ENCODE peak calls at places on chromosomes 3 and 15, in five cellular contexts. M is neuronal stem cell, C is foreskin fibroblast, F is fibroblast of mammary gland, W is tibial nerve. E is an unnamed sample.

GRCh38 chr3:71753716-71754609 is at the start of gene GPR27:
- DNase-seq in F (peak; percentile 31), C (peak; percentile 70), W (no peak), M (no peak), E (peak; percentile 54)

GRCh38 chr3:126084667-126085180 is 800 bp upstream of the SLC41A3 start:
- DNase-seq in C (no peak), M (no peak), W (no peak), F (no peak), E (peak; percentile 30)

GRCh38 chr15:98914626-98915025 is 93.0 kb downstream of the PGPEP1L start:
- DNase-seq in F (peak; percentile 95), M (no peak), W (no peak), C (peak; percentile 94), E (peak; percentile 90)

GRCh38 chr3:20836801-20837200 is 650.8 kb upstream of the SGO1 start:
- DNase-seq in W (no peak), M (no peak), C (no peak), F (no peak), E (peak; percentile 89)

GRCh38 chr15:83810110-83810509 is 156.2 kb downstream of the ADAMTSL3 start:
- DNase-seq in W (no peak), M (no peak), F (no peak), C (no peak), E (peak; percentile 85)

GRCh38 chr3:9074079-9074478 is 110.8 kb upstream of the RAD18 start:
- DNase-seq in W (no peak), F (no peak), C (no peak), M (no peak), E (peak; percentile 37)

GRCh38 chr3:4595709-4596108 is 102.6 kb downstream of the ITPR1 start:
- DNase-seq in M (no peak), F (no peak), W (no peak), C (no peak), E (no peak)

GRCh38 chr3:187858086-187858485 is 112.8 kb upstream of the BCL6 start:
- DNase-seq in M (no peak), C (peak; percentile 19), W (peak; percentile 32), F (peak; percentile 41), E (no peak)

GRCh38 chr15:27872355-27872754 is 226.8 kb downstream of the OCA2 start:
- DNase-seq in M (no peak), W (no peak), C (no peak), F (no peak), E (no peak)

GRCh38 chr3:90091557-90091956 is 984.1 kb downstream of the EPHA3 start:
- DNase-seq in M (no peak), F (peak; percentile 58), W (peak; percentile 14), C (peak; percentile 85), E (peak; percentile 47)

GRCh38 chr3:183551930-183552329 is 3.6 kb downstream of the KLHL6 start:
- DNase-seq in M (no peak), W (no peak), C (no peak), F (no peak), E (no peak)

GRCh38 chr3:138440137-138440536 is 5.7 kb downstream of the ESYT3 start:
- DNase-seq in W (no peak), M (no peak), F (no peak), C (no peak), E (no peak)

DNA sequence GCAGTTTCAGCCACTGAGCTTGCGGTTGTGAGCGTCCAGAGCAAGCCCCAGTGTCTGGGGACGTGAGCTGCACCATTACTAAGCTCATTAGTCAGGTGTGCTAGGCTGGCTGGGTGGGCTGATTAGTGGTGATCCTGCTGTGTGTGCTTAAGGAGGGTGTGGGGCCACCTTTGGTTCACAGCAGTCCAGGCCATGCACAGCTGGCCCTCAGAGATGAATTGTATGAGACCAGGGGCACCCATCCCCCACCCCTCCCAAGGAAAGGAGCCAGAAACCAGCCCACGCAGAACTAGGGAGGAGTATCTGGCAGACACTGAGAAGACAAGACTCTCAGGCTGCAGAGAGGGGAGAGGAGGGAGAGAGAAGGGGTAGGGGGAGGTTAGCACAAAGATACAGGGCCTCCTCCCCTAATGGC is 3.8 kb downstream of the TYRO3 start:
- DNase-seq in M (peak; percentile 32), F (no peak), W (no peak), C (peak; percentile 44), E (no peak)
- H3K4me3 ChIP-seq in M (no peak overlapping the region), F (no peak overlapping the region), W (no peak overlapping the region), C (no peak overlapping the region), E (no peak overlapping the region)

GRCh38 chr15:92395176-92395521 is 1.5 kb downstream of the ST8SIA2 start:
- DNase-seq in M (no peak), W (no peak), C (no peak), F (no peak), E (no peak)
- H3K4me3 ChIP-seq in M (peak overlapping the region; percentile 77), W (no peak overlapping the region), C (no peak overlapping the region), F (no peak overlapping the region), E (no peak overlapping the region)

GRCh38 chr3:141431411-141432378 is 55.1 kb upstream of the RASA2 start:
- DNase-seq in C (no peak), W (no peak), M (no peak), F (peak; percentile 75), E (no peak)
- H3K4me3 ChIP-seq in C (no peak overlapping the region), W (no peak overlapping the region), M (no peak overlapping the region), F (no peak overlapping the region), E (no peak overlapping the region)

GRCh38 chr15:57213783-57214366 is 162.4 kb upstream of the CGNL1 start:
- DNase-seq in W (peak; percentile 12), F (peak; percentile 75), C (peak; percentile 69), M (peak; percentile 41), E (peak; percentile 48)
- H3K4me3 ChIP-seq in W (no peak overlapping the region), F (no peak overlapping the region), C (no peak overlapping the region), M (no peak overlapping the region), E (no peak overlapping the region)

DNA sequence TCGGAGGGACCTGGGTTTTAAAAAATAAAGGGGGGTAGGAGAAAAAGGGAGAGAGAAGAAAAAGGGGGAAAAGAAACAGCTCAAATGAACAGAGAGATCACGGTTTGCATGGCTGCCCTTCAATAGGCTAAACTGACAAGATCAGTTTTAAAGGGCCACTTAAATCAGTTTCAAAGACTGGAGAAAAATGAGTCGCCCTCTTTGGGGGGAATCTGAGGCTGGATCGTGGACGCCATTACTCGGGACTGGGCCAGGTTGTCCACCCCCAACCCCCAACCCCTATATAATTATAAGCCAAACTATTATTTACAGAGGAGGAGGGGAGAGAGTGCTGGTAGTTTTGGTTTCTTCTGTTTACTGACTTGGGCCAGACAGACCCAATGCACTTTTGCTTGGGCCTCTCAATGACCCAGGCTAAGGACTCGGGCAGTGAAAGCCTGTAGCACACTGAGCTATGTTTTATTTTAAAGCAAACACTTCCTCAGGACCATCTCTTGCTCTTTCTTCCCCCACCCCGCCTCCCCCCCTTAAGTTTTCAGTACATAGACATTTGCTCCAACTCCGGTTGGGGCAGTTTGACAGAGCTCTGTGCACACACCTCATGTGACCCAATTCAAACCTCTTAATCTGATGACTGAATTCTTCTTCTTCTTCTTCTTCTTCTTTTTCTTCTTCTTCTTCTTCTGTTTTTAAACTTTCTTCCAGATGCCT is 6.3 kb downstream of the NR2F2 start:
- DNase-seq in F (peak; percentile 47), C (peak; percentile 28), M (peak; percentile 11), W (peak; percentile 36), E (no peak)
- H3K4me3 ChIP-seq in F (peak overlapping the region; percentile 95), C (peak overlapping the region; percentile 100), M (peak overlapping the region; percentile 81), W (peak overlapping the region; percentile 89), E (peak overlapping the region; percentile 68)